ENCODE peak calls at places on chromosomes 7 and 10, in six cellular contexts. D is A549, N is endothelial cell of umbilical vein, J is HepG2, U is K562, M is GM12878. R is an unnamed sample.

GRCh38 chr10:36683421-36683820 is 442.0 kb upstream of the ANKRD30A start:
- DNase-seq in D (no peak), N (no peak), J (no peak), U (no peak), M (no peak), R (no peak)

GRCh38 chr10:74650613-74651012 is 175.8 kb upstream of the KAT6B start:
- DNase-seq in D (no peak), N (no peak), J (no peak), U (no peak), M (no peak), R (no peak)

GRCh38 chr10:28744021-28744420 is 66.7 kb downstream of the BAMBI start:
- DNase-seq in D (no peak), N (no peak), J (no peak), U (no peak), M (no peak), R (peak)

GRCh38 chr7:19095461-19095860 is 22.0 kb downstream of the TWIST1 start:
- DNase-seq in D (no peak), N (no peak), J (no peak), U (no peak), M (no peak), R (no peak)

GRCh38 chr10:555281-555680 is 134.2 kb downstream of the DIP2C start:
- DNase-seq in D (no peak), N (no peak), J (no peak), U (no peak), M (no peak), R (no peak)

GRCh38 chr7:97005764-97006145 is 402 bp downstream of the DLX6 start:
- DNase-seq in D (no peak), N (no peak), J (peak), U (no peak), M (no peak), R (no peak)

GRCh38 chr7:77657427-77658331 is 38.6 kb upstream of the RSBN1L start:
- DNase-seq in D (peak), N (peak), J (peak), U (peak), M (peak), R (peak)

GRCh38 chr7:44057849-44058758 is 7.3 kb downstream of the PGAM2 start:
- DNase-seq in D (no peak), N (no peak), J (no peak), U (no peak), M (no peak), R (no peak)

GRCh38 chr10:986881-987634 is 1.2 kb upstream of the GTPBP4 start:
- DNase-seq in D (no peak), N (no peak), J (no peak), U (no peak), M (no peak), R (peak)

GRCh38 chr7:16106869-16107268 is 314.5 kb downstream of the CRPPA start:
- DNase-seq in D (no peak), N (no peak), J (no peak), U (no peak), M (no peak), R (no peak)

GRCh38 chr7:4745971-4746919 is 29.2 kb upstream of the AP5Z1 start:
- DNase-seq in D (peak), N (peak), J (peak), U (no peak), M (peak), R (peak)

GRCh38 chr7:4871056-4871680 is 9.3 kb upstream of the PAPOLB start:
- DNase-seq in D (no peak), N (peak), J (no peak), U (no peak), M (no peak), R (no peak)

GRCh38 chr7:93574646-93575554 is at the start of gene CALCR:
- DNase-seq in D (peak), N (no peak), J (no peak), U (no peak), M (no peak), R (no peak)

GRCh38 chr10:108249940-108250339 is 1085.4 kb upstream of the SORCS1 start:
- DNase-seq in D (peak), N (no peak), J (no peak), U (peak), M (no peak), R (peak)

GRCh38 chr7:22671177-22671879 is 55.7 kb upstream of the IL6 start:
- DNase-seq in D (no peak), N (peak), J (no peak), U (no peak), M (no peak), R (no peak)

GRCh38 chr10:79312601-79313187 is 34.6 kb upstream of the PPIF start:
- DNase-seq in D (no peak), N (no peak), J (no peak), U (no peak), M (no peak), R (no peak)

GRCh38 chr10:323651-324293 is 188.5 kb downstream of the ZMYND11 start:
- DNase-seq in D (peak), N (peak), J (peak), U (no peak), M (peak), R (peak)

GRCh38 chr7:28351450-28351849 is 60.9 kb upstream of the CREB5 start:
- DNase-seq in D (no peak), N (no peak), J (no peak), U (no peak), M (no peak), R (no peak)

GRCh38 chr10:117002206-117002605 is 2.8 kb downstream of the SHTN1 start:
- DNase-seq in D (no peak), N (no peak), J (no peak), U (peak), M (no peak), R (no peak)

GRCh38 chr7:106010866-106011265 is 47.8 kb downstream of the CDHR3 start:
- DNase-seq in D (no peak), N (no peak), J (no peak), U (no peak), M (no peak), R (no peak)

GRCh38 chr10:110636572-110636931 is 7.6 kb upstream of the RBM20 start:
- DNase-seq in D (no peak), N (no peak), J (no peak), U (no peak), M (no peak), R (no peak)

GRCh38 chr7:44050915-44051560 is 6.5 kb downstream of the DBNL start:
- DNase-seq in D (no peak), N (no peak), J (no peak), U (no peak), M (no peak), R (no peak)

GRCh38 chr10:95391570-95392249 is 100.9 kb upstream of the PDLIM1 start:
- DNase-seq in D (peak), N (no peak), J (no peak), U (no peak), M (no peak), R (peak)

GRCh38 chr7:95684505-95684904 is 87.8 kb upstream of the DYNC1I1 start:
- DNase-seq in D (no peak), N (no peak), J (no peak), U (no peak), M (no peak), R (no peak)

GRCh38 chr10:22958338-22958737 is 30.5 kb downstream of the ARMC3 start:
- DNase-seq in D (no peak), N (no peak), J (no peak), U (no peak), M (no peak), R (no peak)

GRCh38 chr10:122294006-122294405 is 22.9 kb downstream of the BTBD16 start:
- DNase-seq in D (peak), N (no peak), J (no peak), U (no peak), M (no peak), R (no peak)

GRCh38 chr7:149827089-149827981 is 10.8 kb upstream of the ZNF862 start:
- DNase-seq in D (no peak), N (no peak), J (no peak), U (peak), M (no peak), R (no peak)

GRCh38 chr7:33109758-33110238 is 594 bp upstream of the RP9 start:
- DNase-seq in D (peak), N (no peak), J (no peak), U (no peak), M (no peak), R (peak)

GRCh38 chr10:33368086-33368485 is 33.6 kb upstream of the NRP1 start:
- DNase-seq in D (no peak), N (no peak), J (no peak), U (no peak), M (no peak), R (no peak)

GRCh38 chr10:84548869-84549268 is 220.5 kb downstream of the CCSER2 start:
- DNase-seq in D (no peak), N (no peak), J (no peak), U (no peak), M (no peak), R (peak)

GRCh38 chr10:49162063-49162462 is 26.1 kb downstream of the TMEM273 start:
- DNase-seq in D (no peak), N (no peak), J (no peak), U (no peak), M (no peak), R (no peak)

GRCh38 chr10:112271982-112272381 is 11.2 kb upstream of the TECTB start:
- DNase-seq in D (no peak), N (no peak), J (no peak), U (no peak), M (no peak), R (no peak)

GRCh38 chr7:95674101-95674500 is 77.8 kb upstream of the PDK4 start:
- DNase-seq in D (no peak), N (no peak), J (no peak), U (no peak), M (no peak), R (no peak)

GRCh38 chr10:42876476-42876875 is 93.9 kb downstream of the BMS1 start:
- DNase-seq in D (no peak), N (no peak), J (no peak), U (no peak), M (no peak), R (no peak)

GRCh38 chr10:14468022-14468421 is 137.3 kb upstream of the FRMD4A start:
- DNase-seq in D (no peak), N (no peak), J (no peak), U (no peak), M (no peak), R (no peak)

GRCh38 chr10:117741524-117741923 is 199.0 kb downstream of the EMX2 start:
- DNase-seq in D (no peak), N (no peak), J (no peak), U (no peak), M (no peak), R (no peak)

GRCh38 chr10:22611425-22612111 is 102.8 kb downstream of the PIP4K2A start:
- DNase-seq in D (no peak), N (no peak), J (no peak), U (no peak), M (peak), R (no peak)

GRCh38 chr10:27372095-27372494 is 131.5 kb upstream of the ACBD5 start:
- DNase-seq in D (no peak), N (no peak), J (no peak), U (no peak), M (no peak), R (no peak)

GRCh38 chr10:15504101-15504840 is 133.2 kb upstream of the FAM171A1 start:
- DNase-seq in D (no peak), N (no peak), J (no peak), U (no peak), M (no peak), R (no peak)

GRCh38 chr7:84855758-84856157 is 331.1 kb downstream of the SEMA3D start:
- DNase-seq in D (no peak), N (no peak), J (no peak), U (no peak), M (no peak), R (no peak)
- TF ChIP-seq MYC in D (no peak), N (no peak), J (no peak), U (no peak), M (no peak), R (no peak)

DNA sequence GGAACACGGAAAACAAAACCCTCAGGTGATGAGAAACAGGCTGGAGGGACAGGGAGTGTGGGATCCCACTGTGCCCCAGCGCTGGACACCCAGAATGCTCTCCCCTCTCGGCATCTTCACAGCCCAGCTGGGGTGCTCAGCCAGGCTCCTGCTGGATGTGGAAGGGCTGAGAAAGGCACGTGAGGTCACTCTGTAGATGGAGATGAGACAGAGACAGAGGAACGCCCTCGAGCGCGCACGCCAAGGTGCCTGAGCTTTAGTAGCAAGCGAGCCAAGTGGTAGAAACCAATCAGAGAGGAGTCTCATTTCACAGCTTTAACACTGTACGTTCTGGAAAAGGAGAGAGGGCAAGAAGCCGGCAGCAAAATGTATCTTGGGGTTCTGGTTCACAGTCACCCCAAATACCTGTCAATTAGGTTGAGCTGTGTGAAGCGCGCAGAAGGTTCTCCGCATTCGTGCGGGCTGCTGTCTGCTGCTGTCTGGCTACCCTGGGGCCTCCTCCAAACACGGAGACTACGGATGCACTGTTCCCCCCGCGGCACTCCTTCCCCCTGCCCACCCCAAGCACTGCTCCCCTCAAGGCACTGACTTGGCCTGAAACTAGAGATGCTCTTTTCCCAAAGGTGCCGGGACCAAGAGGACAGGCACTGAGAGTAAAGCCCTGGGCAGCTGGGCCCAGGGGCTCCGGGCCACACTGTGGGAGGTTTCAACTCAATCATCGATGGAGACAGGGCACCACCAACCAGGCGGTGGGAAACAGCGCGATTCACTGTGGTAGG is 91.4 kb downstream of the ZRANB1 start:
- DNase-seq in D (no peak), N (no peak), J (no peak), U (no peak), M (no peak), R (no peak)
- H3K4me3 ChIP-seq in D (no peak), N (no peak), J (no peak), U (no peak), M (no peak), R (no peak)

GRCh38 chr10:9311702-9312499 is 1257.4 kb downstream of the GATA3 start:
- DNase-seq in D (no peak), N (no peak), J (no peak), U (no peak), M (no peak), R (no peak)
- TF ChIP-seq CTCF in D (peak), N (peak), J (no peak), U (no peak), M (no peak), R (peak)

DNA sequence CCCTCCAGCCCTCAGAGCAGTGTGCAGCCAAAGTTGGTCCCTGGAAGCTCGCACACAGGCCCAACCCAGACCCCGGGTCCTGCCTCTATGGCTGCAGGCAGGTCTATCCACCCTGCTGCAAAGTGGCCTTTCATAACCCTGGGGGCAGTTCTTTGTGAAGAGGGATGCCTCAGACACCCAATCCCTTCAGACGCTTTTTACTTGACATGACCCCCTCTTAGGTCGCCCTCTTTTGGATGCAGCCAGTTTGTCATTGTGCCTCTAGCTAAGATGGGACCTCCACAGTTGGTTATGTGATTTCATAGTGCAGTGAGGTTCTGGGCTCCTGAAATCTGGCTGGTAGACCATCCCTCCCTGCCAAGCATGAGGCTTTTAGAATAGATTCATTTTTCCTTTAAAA is 27.3 kb downstream of the SMKR1 start:
- DNase-seq in D (no peak), N (no peak), J (no peak), U (no peak), M (no peak), R (peak)
- TF ChIP-seq MYC in D (no peak), N (no peak), J (no peak), U (no peak), M (no peak), R (no peak)

GRCh38 chr10:44966816-44967509 is 7.4 kb downstream of the RASSF4 start:
- DNase-seq in D (no peak), N (no peak), J (no peak), U (no peak), M (no peak), R (peak)

GRCh38 chr10:44965104-44965503 is 5.5 kb downstream of the RASSF4 start:
- DNase-seq in D (no peak), N (no peak), J (no peak), U (no peak), M (no peak), R (no peak)

GRCh38 chr10:44966129-44966815 is 6.7 kb downstream of the RASSF4 start:
- DNase-seq in D (no peak), N (no peak), J (peak), U (no peak), M (no peak), R (no peak)

GRCh38 chr10:44963772-44964633 is 4.4 kb downstream of the RASSF4 start:
- DNase-seq in D (no peak), N (no peak), J (peak), U (no peak), M (no peak), R (no peak)

GRCh38 chr10:44965651-44966097 is 6.1 kb downstream of the RASSF4 start:
- DNase-seq in D (no peak), N (no peak), J (no peak), U (no peak), M (no peak), R (no peak)
- H3K4me3 ChIP-seq in D (no peak), N (no peak), J (peak), U (no peak), M (peak), R (no peak)

DNA sequence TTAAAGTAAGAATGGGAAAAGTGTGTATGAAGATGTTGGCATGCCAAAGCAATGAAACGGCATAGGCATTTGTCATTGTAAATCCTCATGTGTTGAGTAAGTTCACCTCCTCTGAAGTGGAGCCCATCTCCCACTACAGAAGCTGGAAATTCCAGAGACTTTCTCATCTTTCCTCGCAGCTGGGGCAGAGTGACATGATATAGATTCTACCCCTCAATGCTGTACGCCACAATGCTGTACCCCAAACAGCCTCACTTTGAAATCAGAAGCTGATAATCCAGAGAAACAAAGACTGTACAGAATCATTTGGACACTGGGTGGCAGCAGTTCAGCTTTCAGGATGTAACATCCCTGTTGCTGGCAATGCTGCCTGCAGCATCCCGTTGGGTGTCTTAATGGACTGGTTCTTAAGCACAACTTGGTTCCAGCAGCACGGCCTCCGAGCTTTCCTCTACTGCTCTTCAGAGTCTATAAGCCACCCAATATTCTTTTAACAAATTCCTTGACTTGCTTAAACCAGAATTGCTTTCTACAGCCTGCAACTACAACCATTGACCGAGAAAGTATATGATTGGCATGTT is 18.8 kb downstream of the ZC3HAV1L start:
- DNase-seq in D (peak), N (peak), J (peak), U (peak), M (no peak), R (peak)
- TF ChIP-seq CTCF in D (peak), N (peak), J (peak), U (peak), M (peak), R (peak)

GRCh38 chr7:47374538-47374937 is 207.4 kb downstream of the TNS3 start:
- DNase-seq in D (no peak), N (no peak), J (no peak), U (no peak), M (no peak), R (no peak)

GRCh38 chr7:47375121-47375551 is 206.8 kb downstream of the TNS3 start:
- DNase-seq in D (no peak), N (no peak), J (no peak), U (no peak), M (no peak), R (no peak)

GRCh38 chr7:47376991-47377590 is 204.8 kb downstream of the TNS3 start:
- DNase-seq in D (no peak), N (no peak), J (no peak), U (no peak), M (no peak), R (no peak)

GRCh38 chr7:47373871-47374451 is 207.9 kb downstream of the TNS3 start:
- DNase-seq in D (no peak), N (peak), J (no peak), U (no peak), M (no peak), R (no peak)

DNA sequence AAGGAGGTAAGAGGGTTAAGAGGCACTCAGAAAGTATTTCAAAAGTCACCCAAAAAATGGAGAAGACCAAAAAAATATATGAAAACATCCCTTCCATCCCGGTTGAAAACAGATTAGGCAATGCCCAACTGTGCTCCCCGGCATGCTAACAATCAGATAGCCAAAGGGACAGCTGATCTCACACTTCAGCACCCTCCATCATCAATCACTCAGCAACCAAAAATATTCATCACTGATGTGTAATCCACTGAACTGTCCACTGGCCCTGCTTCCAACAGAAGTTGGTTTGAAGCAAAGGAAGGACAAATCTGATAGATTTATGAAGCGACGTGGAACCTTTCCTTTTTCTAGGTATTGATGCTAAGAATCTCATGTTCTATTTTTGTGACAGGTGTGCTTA is 206.3 kb downstream of the TNS3 start:
- DNase-seq in D (no peak), N (no peak), J (no peak), U (no peak), M (no peak), R (no peak)
- TF ChIP-seq MYC in D (no peak), N (no peak), J (no peak), U (no peak), M (no peak), R (no peak)

R was measured in NB4.